ENCODE peak calls at places on chromosome 11, in six cellular contexts. G, C, T, D, A and L are unnamed samples.

GRCh38 chr11:75526192-75526541 is 426 bp upstream of the GDPD5 start:
- DNase-seq in D (no peak), C (no peak), T (no peak), G (no peak), A (no peak), L (no peak)

GRCh38 chr11:133176748-133177147 is 355.6 kb downstream of the OPCML start:
- DNase-seq in D (no peak), C (no peak), T (no peak), G (no peak), A (no peak), L (no peak)

GRCh38 chr11:8271106-8271886 is 7.6 kb upstream of the LMO1 start:
- DNase-seq in G (no peak), C (peak; percentile 2), A (no peak), D (peak; percentile 18), T (no peak), L (peak; percentile 12)

GRCh38 chr11:19027829-19028595 is 32.5 kb downstream of the MRGPRX2 start:
- DNase-seq in A (no peak), D (no peak), T (peak; percentile 11), G (no peak), C (peak; percentile 72), L (peak; percentile 81)

GRCh38 chr11:95608093-95608492 is 181.5 kb downstream of the FAM76B start:
- DNase-seq in T (no peak), C (no peak), G (no peak), A (no peak), D (no peak), L (no peak)

GRCh38 chr11:19460718-19461405 is 220.1 kb upstream of the E2F8 start:
- DNase-seq in A (no peak), G (no peak), D (no peak), T (no peak), C (no peak), L (no peak)

GRCh38 chr11:106276859-106277436 is 199.5 kb downstream of the AASDHPPT start:
- DNase-seq in C (no peak), D (peak; percentile 62), G (no peak), T (no peak), A (no peak), L (no peak)

GRCh38 chr11:35274909-35275807 is 136.2 kb downstream of the CD44 start:
- DNase-seq in A (no peak), C (peak; percentile 95), T (peak; percentile 26), D (peak; percentile 54), G (no peak), L (no peak)

GRCh38 chr11:85752890-85753581 is 57.9 kb downstream of the SYTL2 start:
- DNase-seq in C (peak; percentile 15), A (no peak), T (no peak), G (peak; percentile 73), D (no peak), L (no peak)

DNA sequence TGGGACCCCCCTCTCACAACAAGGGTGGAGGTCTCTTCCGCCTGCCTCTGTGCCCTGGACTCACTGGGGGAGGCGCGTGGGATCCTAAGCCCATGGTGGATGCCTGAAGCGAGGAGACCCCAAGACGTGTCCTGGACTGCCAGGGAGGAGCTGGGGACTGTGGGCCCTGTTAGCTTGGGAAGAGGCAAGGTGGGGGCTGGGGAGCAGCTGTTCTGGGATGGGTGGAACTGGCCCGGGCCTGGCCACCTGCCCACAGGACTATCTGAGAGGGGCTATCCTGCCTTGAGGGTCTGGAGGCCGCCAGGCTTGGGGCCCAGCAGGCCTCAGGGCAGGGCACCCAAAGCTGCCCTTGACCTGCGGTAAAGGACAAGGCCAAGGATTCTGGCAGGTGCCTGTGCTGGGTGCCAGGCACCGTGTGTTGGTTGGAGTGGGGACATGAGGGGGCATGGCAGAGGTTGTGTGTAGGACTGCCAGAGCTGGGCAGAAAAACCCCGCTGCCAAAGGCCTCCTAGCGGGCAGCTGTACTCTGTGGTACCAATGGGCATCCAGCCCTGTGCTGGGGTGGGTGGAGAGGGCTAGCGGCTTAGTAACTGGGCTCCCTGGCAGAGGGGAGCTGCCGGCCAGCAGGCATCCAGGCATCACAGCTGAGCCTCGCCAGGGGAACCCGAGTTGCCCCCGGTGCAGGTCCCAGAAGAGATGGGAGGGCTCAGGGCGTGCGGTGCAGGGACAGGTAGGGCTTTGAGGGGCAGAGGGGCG is 670 bp downstream of the LSP1 start:
- DNase-seq in G (no peak), D (no peak), T (no peak), A (no peak), C (no peak), L (no peak)
- H3K4me1 ChIP-seq in G (peaks cover 86% of the 10 kb centered on the region), D (no peaks in the 10 kb centered on the region), T (no peaks in the 10 kb centered on the region), A (no peaks in the 10 kb centered on the region), C (no peaks in the 10 kb centered on the region), L (no peaks in the 10 kb centered on the region)

GRCh38 chr11:6736495-6737121 is 35.2 kb downstream of the OR2AG2 start:
- DNase-seq in C (no peak), T (no peak), A (no peak), D (no peak), G (no peak), L (no peak)

GRCh38 chr11:6734616-6735015 is 37.2 kb downstream of the OR2AG2 start:
- DNase-seq in G (no peak), D (no peak), C (no peak), T (no peak), A (no peak), L (no peak)

GRCh38 chr11:6735306-6735705 is 36.5 kb downstream of the OR2AG2 start:
- DNase-seq in D (no peak), G (no peak), C (no peak), A (no peak), T (no peak), L (no peak)

GRCh38 chr11:6737872-6738466 is 33.8 kb downstream of the OR2AG2 start:
- DNase-seq in T (peak; percentile 72), D (peak; percentile 75), A (peak; percentile 14), G (peak; percentile 44), C (peak; percentile 54), L (no peak)

GRCh38 chr11:6733326-6734030 is 38.3 kb downstream of the OR2AG2 start:
- DNase-seq in T (no peak), G (no peak), D (no peak), A (no peak), C (no peak), L (no peak)
- H3K4me1 ChIP-seq in T (no peaks in the 10 kb centered on the region), G (peaks cover 66% of the 10 kb centered on the region), D (no peaks in the 10 kb centered on the region), A (no peaks in the 10 kb centered on the region), C (no peaks in the 10 kb centered on the region), L (no peaks in the 10 kb centered on the region)

GRCh38 chr11:71352748-71353147 is 95.4 kb downstream of the DHCR7 start:
- DNase-seq in A (no peak), T (no peak), C (no peak), D (no peak), G (no peak), L (no peak)
- H3K4me1 ChIP-seq in A (no peaks in the 10 kb centered on the region), T (no peaks in the 10 kb centered on the region), C (no peaks in the 10 kb centered on the region), D (no peaks in the 10 kb centered on the region), G (no peaks in the 10 kb centered on the region), L (no peaks in the 10 kb centered on the region)

GRCh38 chr11:111607751-111608150 is 5.5 kb downstream of the SIK2 start:
- DNase-seq in D (no peak), A (no peak), C (no peak), T (no peak), G (no peak), L (no peak)
- H3K4me1 ChIP-seq in D (no peaks in the 10 kb centered on the region), A (peaks cover 5% of the 10 kb centered on the region), C (peaks cover 51% of the 10 kb centered on the region), T (peaks cover 10% of the 10 kb centered on the region), G (peaks cover 19% of the 10 kb centered on the region), L (peaks cover 7% of the 10 kb centered on the region)

GRCh38 chr11:129842138-129842537 is 26.5 kb downstream of the TMEM45B start:
- DNase-seq in G (no peak), C (no peak), A (no peak), D (no peak), T (no peak), L (no peak)
- H3K4me1 ChIP-seq in G (peaks cover 8% of the 10 kb centered on the region), C (no peaks in the 10 kb centered on the region), A (no peaks in the 10 kb centered on the region), D (no peaks in the 10 kb centered on the region), T (peaks cover 14% of the 10 kb centered on the region), L (peaks cover 21% of the 10 kb centered on the region)

GRCh38 chr11:86802601-86803051 is 2.3 kb downstream of the PRSS23 start:
- DNase-seq in G (no peak), D (peak; percentile 74), C (peak; percentile 36), T (peak; percentile 70), A (no peak), L (no peak)

GRCh38 chr11:86804871-86805415 is 4.6 kb downstream of the PRSS23 start:
- DNase-seq in T (no peak), G (no peak), C (no peak), D (no peak), A (no peak), L (no peak)

GRCh38 chr11:86802146-86802545 is 1.8 kb downstream of the PRSS23 start:
- DNase-seq in A (no peak), T (no peak), D (no peak), G (no peak), C (no peak), L (no peak)

GRCh38 chr11:86803641-86804040 is 3.3 kb downstream of the PRSS23 start:
- DNase-seq in A (no peak), T (no peak), D (no peak), G (no peak), C (no peak), L (no peak)

DNA sequence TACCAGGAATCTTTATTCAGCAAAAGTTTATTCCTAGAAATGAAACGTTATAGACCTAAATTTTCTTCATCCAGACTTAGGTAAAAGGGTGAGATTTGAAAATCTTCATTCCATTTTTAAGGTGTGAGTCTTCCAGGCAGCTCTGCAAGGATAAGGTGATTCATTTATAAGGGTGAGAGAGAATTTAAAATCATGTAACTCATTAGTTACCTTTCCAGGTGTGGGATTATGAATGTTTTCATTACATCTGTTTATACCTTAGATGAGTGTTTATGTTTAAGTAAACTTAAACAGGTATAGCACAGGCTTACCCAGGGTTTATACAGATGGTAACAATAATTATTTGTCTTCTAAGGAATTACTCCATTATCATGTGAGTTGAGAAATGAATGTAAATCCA is 2.8 kb downstream of the PRSS23 start:
- DNase-seq in D (no peak), C (no peak), A (no peak), G (no peak), T (no peak), L (no peak)
- H3K4me1 ChIP-seq in D (peaks cover 35% of the 10 kb centered on the region), C (peaks cover 29% of the 10 kb centered on the region), A (no peaks in the 10 kb centered on the region), G (peaks cover 8% of the 10 kb centered on the region), T (peaks cover 11% of the 10 kb centered on the region), L (peaks cover 45% of the 10 kb centered on the region)